ENCODE peak calls at places on chromosomes 16 and 17, in ten cellular contexts. C is A549; T is MCF 10A; R is kidney epithelial cell; N is bronchial epithelial cell; B is NB4; D is glutamatergic neuron; Y is thoracic aorta; O is uterus; Z is CD8-positive, alpha-beta T cell. L is an unnamed sample.

GRCh38 chr16:68420366-68420765 is 27.9 kb downstream of the SMPD3 start:
- DNase-seq in C (no peak), T (no peak), R (no peak), N (no peak), B (no peak), D (no peak), Y (no peak), O (no peak), Z (no peak), L (no peak)

GRCh38 chr16:71626018-71626857 is at the start of gene MARVELD3:
- DNase-seq in C (peak; percentile 17), T (peak; percentile 76), R (no peak), N (peak; percentile 67), B (no peak), D (peak; percentile 26), Y (no peak), O (no peak), Z (no peak), L (no peak)

GRCh38 chr17:74298690-74299617 is 24.9 kb downstream of the DNAI2 start:
- DNase-seq in C (no peak), T (no peak), R (no peak), N (no peak), B (no peak), D (no peak), Y (no peak), O (no peak), Z (no peak), L (no peak)

GRCh38 chr17:35460354-35460851 is 11.8 kb upstream of the SLFN13 start:
- DNase-seq in C (peak; percentile 41), T (no peak), R (peak; percentile 4), N (peak; percentile 23), B (no peak), D (peak; percentile 33), Y (no peak), O (peak; percentile 17), Z (peak; percentile 40), L (peak; percentile 27)

GRCh38 chr16:11233727-11234376 is 22.2 kb downstream of the SOCS1 start:
- DNase-seq in C (no peak), T (no peak), R (no peak), N (no peak), B (peak; percentile 51), D (no peak), Y (no peak), O (no peak), Z (no peak), L (no peak)

GRCh38 chr17:75774988-75775668 is 9.5 kb upstream of the UNK start:
- DNase-seq in C (no peak), T (no peak), R (no peak), N (peak; percentile 79), B (no peak), D (no peak), Y (no peak), O (no peak), Z (no peak), L (no peak)

GRCh38 chr17:39058524-39058923 is 91.3 kb upstream of the FBXO47 start:
- DNase-seq in C (no peak), T (no peak), R (no peak), N (no peak), B (no peak), D (no peak), Y (no peak), O (no peak), Z (no peak), L (no peak)

GRCh38 chr17:43880420-43880991 is 26.8 kb downstream of the MPP2 start:
- DNase-seq in C (peak; percentile 94), T (peak; percentile 72), R (no peak), N (peak; percentile 20), B (peak; percentile 34), D (peak; percentile 53), Y (no peak), O (peak; percentile 28), Z (no peak), L (peak; percentile 59)

GRCh38 chr17:61307905-61308886 is 91.4 kb upstream of the TBX2 start:
- DNase-seq in C (peak; percentile 52), T (peak; percentile 69), R (peak; percentile 69), N (no peak), B (no peak), D (no peak), Y (no peak), O (peak; percentile 81), Z (no peak), L (no peak)

GRCh38 chr17:9576521-9577401 is at the start of gene CFAP52:
- DNase-seq in C (peak; percentile 84), T (peak; percentile 71), R (no peak), N (peak; percentile 63), B (peak; percentile 70), D (peak; percentile 87), Y (peak; percentile 45), O (peak; percentile 74), Z (peak; percentile 62), L (peak; percentile 73)

GRCh38 chr16:8934601-8935000 is 29.1 kb downstream of the USP7 start:
- DNase-seq in C (no peak), T (no peak), R (no peak), N (no peak), B (no peak), D (no peak), Y (no peak), O (no peak), Z (no peak), L (no peak)

GRCh38 chr16:8937803-8938202 is 25.9 kb downstream of the USP7 start:
- DNase-seq in C (no peak), T (no peak), R (no peak), N (no peak), B (no peak), D (no peak), Y (no peak), O (no peak), Z (no peak), L (no peak)

GRCh38 chr16:8931864-8932263 is 31.8 kb downstream of the USP7 start:
- DNase-seq in C (no peak), T (peak; percentile 56), R (no peak), N (peak; percentile 33), B (peak; percentile 67), D (no peak), Y (no peak), O (peak; percentile 41), Z (peak; percentile 30), L (peak; percentile 55)

GRCh38 chr16:8936421-8936820 is 27.3 kb downstream of the USP7 start:
- DNase-seq in C (peak; percentile 69), T (peak; percentile 64), R (peak; percentile 48), N (peak; percentile 82), B (peak; percentile 46), D (peak; percentile 76), Y (no peak), O (no peak), Z (peak; percentile 59), L (no peak)

GRCh38 chr16:8935989-8936388 is 27.7 kb downstream of the USP7 start:
- DNase-seq in C (no peak), T (peak; percentile 14), R (no peak), N (no peak), B (peak; percentile 14), D (no peak), Y (no peak), O (no peak), Z (no peak), L (no peak)
- TF ChIP-seq CTCF in C (no peak), T (no peak), R (no peak), N (peak; percentile 6), B (no peak), D (peak; percentile 30), Y (no peak), O (no peak), Z (no peak), L (peak; percentile 7)

GRCh38 chr16:85579883-85580607 is 33.1 kb upstream of the GSE1 start:
- DNase-seq in C (no peak), T (no peak), R (no peak), N (no peak), B (no peak), D (no peak), Y (no peak), O (no peak), Z (no peak), L (no peak)
- TF ChIP-seq CTCF in C (no peak), T (no peak), R (no peak), N (no peak), B (no peak), D (no peak), Y (no peak), O (no peak), Z (no peak), L (no peak)

DNA sequence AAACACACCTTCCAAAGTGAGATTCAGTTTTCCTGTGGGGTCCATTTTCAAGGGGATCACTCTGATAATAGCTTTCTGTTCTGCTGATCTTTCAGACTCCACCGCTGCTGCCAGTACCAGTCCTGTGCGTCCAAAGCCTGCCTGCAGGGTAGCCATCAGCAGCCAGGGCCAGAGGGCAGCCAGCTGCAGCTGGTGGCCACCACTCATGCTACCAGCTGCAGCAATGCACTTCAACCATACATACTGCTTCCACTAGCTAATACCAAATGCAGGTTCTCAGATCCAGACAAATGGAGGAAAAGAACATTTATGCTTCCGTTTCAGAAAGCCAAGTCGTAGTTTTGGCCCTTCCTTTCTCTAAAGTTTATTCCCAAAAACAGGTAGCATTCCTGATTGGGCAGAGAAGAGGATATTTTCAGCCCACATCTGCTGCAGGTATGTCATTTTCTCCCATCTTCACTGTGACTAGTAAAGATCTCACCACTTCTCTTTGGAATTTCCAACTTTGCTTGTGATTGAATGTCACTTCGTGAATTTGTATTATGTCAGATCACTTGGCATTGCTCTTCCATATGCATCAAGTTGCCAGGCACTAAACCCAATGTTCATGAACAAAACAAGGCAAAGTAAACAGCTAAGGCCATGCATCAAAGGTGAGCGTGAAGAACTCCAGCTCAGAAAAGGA is 1.8 kb downstream of the RNF43 start:
- DNase-seq in C (peak; percentile 38), T (peak; percentile 57), R (no peak), N (peak; percentile 36), B (no peak), D (peak; percentile 49), Y (no peak), O (no peak), Z (no peak), L (no peak)
- TF ChIP-seq CTCF in C (no peak), T (no peak), R (no peak), N (peak; percentile 6), B (no peak), D (no peak), Y (no peak), O (no peak), Z (no peak), L (no peak)

DNA sequence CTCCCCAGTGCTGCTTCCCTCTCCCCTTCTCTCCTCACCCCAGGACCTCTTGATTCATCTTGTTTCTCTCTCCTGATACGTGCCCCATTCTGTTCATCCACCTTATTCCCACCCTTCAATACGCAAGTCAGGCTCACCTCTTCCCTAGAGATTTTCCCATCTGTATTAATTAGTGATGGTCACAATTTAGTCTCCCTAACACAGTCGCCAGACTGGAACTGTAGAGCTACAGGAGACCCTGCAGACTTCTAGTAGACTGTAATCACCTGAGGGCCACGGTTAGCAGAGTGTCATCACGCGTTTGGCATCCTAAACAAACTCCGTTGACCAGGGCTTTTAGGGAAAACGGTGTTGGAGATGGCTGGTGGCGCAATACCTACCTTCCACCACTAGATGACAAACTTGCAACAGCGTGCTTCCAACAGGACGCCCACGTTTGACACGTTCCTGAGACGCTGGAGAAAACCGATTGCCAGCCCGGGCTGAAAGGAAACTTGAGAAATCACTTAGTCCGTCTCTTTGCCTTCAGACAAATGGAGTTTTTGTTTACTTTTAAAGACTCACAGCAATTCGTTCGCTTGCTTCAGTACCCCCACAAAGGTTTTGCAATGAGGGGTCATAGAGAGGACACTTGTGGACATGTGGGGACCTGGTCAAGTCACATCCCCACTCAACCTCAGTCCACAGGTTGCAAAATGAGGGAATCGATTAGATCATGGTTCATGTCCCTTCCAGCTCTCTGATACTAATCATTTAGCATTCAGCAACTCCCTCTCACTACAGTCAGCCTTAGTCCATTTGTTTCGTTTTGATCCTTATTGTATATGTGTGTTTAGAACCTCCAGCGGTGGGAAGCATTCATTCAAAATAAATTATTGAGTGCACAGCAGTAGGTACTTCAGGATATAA is 20.6 kb downstream of the MYL4 start:
- DNase-seq in C (peak; percentile 96), T (peak; percentile 95), R (peak; percentile 86), N (peak; percentile 91), B (peak; percentile 91), D (peak; percentile 76), Y (peak; percentile 76), O (peak; percentile 95), Z (peak; percentile 60), L (peak; percentile 88)
- TF ChIP-seq CTCF in C (peak; percentile 98), T (peak; percentile 98), R (peak; percentile 99), N (peak; percentile 99), B (peak; percentile 95), D (peak; percentile 95), Y (peak; percentile 98), O (peak; percentile 99), Z (peak; percentile 98), L (peak; percentile 98)

L was measured in psoas muscle.